ENCODE peak calls at places on chromosomes 12 and 14, in five cellular contexts. One of them, this sample, is unnamed.

GRCh38 chr14:21068521-21069387 is 1.4 kb upstream of the ARHGEF40 start:
- DNase-seq in HCT116: peak; percentile 36
- DNase-seq in A549: peak; percentile 73
- DNase-seq in esophagus squamous epithelium: no peak
- DNase-seq in heart left ventricle: no peak
- DNase-seq in this sample: peak; percentile 75

GRCh38 chr12:2395352-2395977 is 342.7 kb downstream of the CACNA1C start:
- DNase-seq in HCT116: peak; percentile 40
- DNase-seq in A549: peak; percentile 52
- DNase-seq in esophagus squamous epithelium: no peak
- DNase-seq in heart left ventricle: peak; percentile 73
- DNase-seq in this sample: no peak

GRCh38 chr14:100292776-100293461 is 13.3 kb downstream of the SLC25A29 start:
- DNase-seq in HCT116: no peak
- DNase-seq in A549: no peak
- DNase-seq in esophagus squamous epithelium: no peak
- DNase-seq in heart left ventricle: peak; percentile 60
- DNase-seq in this sample: peak; percentile 19

GRCh38 chr14:73797540-73797925 is 54.1 kb upstream of the PTGR2 start:
- DNase-seq in HCT116: no peak
- DNase-seq in A549: no peak
- DNase-seq in esophagus squamous epithelium: no peak
- DNase-seq in heart left ventricle: no peak
- DNase-seq in this sample: no peak

GRCh38 chr12:5577239-5577638 is 145.3 kb downstream of the NTF3 start:
- DNase-seq in HCT116: no peak
- DNase-seq in A549: no peak
- DNase-seq in esophagus squamous epithelium: no peak
- DNase-seq in heart left ventricle: no peak
- DNase-seq in this sample: no peak

GRCh38 chr12:132238487-132239248 is 90.7 kb downstream of the GALNT9 start:
- DNase-seq in HCT116: no peak
- DNase-seq in A549: no peak
- DNase-seq in esophagus squamous epithelium: no peak
- DNase-seq in heart left ventricle: peak; percentile 1
- DNase-seq in this sample: no peak

GRCh38 chr14:36254020-36254614 is 66.3 kb downstream of the MBIP start:
- DNase-seq in HCT116: no peak
- DNase-seq in A549: no peak
- DNase-seq in esophagus squamous epithelium: no peak
- DNase-seq in heart left ventricle: no peak
- DNase-seq in this sample: no peak

GRCh38 chr12:67067453-67068203 is 201.5 kb upstream of the CAND1 start:
- DNase-seq in HCT116: no peak
- DNase-seq in A549: no peak
- DNase-seq in esophagus squamous epithelium: no peak
- DNase-seq in heart left ventricle: no peak
- DNase-seq in this sample: no peak

GRCh38 chr12:50725011-50725899 is 38.6 kb upstream of the ATF1 start:
- DNase-seq in HCT116: no peak
- DNase-seq in A549: no peak
- DNase-seq in esophagus squamous epithelium: no peak
- DNase-seq in heart left ventricle: no peak
- DNase-seq in this sample: no peak

GRCh38 chr14:64566651-64567122 is 16.9 kb downstream of the PPP1R36 start:
- DNase-seq in HCT116: no peak
- DNase-seq in A549: no peak
- DNase-seq in esophagus squamous epithelium: no peak
- DNase-seq in heart left ventricle: no peak
- DNase-seq in this sample: no peak

GRCh38 chr12:83753205-83753604 is 1066.5 kb downstream of the TMTC2 start:
- DNase-seq in HCT116: no peak
- DNase-seq in A549: no peak
- DNase-seq in esophagus squamous epithelium: no peak
- DNase-seq in heart left ventricle: no peak
- DNase-seq in this sample: no peak

GRCh38 chr12:108612788-108613282 is 15.0 kb upstream of the TMEM119 start:
- DNase-seq in HCT116: peak; percentile 24
- DNase-seq in A549: no peak
- DNase-seq in esophagus squamous epithelium: no peak
- DNase-seq in heart left ventricle: no peak
- DNase-seq in this sample: no peak

GRCh38 chr14:75168586-75169335 is 7.7 kb downstream of the TMED10 start:
- DNase-seq in HCT116: no peak
- DNase-seq in A549: no peak
- DNase-seq in esophagus squamous epithelium: no peak
- DNase-seq in heart left ventricle: no peak
- DNase-seq in this sample: no peak

DNA sequence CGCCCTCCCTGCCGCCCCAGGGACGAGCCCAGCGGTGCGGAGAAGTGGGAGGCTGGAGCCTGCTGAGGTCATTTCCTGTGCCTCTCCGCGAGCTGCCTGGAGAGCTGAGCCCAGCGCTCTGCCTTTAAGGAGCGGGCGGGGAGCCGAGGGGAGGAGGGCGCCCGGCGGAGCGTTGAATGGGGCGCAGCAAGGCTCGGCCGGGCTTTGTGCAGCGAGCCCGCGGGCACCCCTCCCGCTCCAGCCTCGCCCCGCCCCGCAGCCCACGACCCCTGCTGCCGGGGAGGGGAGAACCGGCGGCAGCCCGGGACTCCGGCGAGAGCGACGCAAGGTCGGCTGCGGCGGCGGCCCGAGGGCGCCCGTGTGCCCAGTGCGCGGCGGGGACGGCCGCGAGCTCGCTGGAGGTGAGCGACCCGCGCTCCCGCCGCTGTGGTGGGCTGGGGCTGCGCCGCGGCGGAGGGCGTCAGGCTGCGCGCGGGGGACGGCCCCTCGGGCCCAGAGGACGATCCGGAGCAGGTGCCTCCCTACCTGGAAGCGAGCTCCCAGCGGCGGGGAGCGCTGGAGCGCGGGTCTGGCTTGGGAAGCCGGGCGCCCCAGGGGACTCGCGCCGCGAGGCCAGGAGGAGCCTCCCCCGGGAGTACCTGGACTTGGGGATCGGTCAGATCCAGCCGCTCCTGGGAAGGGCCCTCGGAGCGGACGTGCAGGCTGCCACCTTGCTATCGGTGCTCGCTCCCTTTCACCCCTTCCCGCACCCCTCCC is at the start of gene PLEKHH1:
- DNase-seq in HCT116: peak; percentile 47
- DNase-seq in A549: peak; percentile 87
- DNase-seq in esophagus squamous epithelium: no peak
- DNase-seq in heart left ventricle: peak; percentile 89
- DNase-seq in this sample: peak; percentile 59
- TF ChIP-seq POLR2A in HCT116: peak; percentile 89
- TF ChIP-seq POLR2A in A549: peak; percentile 82
- TF ChIP-seq POLR2A in esophagus squamous epithelium: peak; percentile 55
- TF ChIP-seq POLR2A in heart left ventricle: peak; percentile 59
- TF ChIP-seq POLR2A in this sample: peak; percentile 44

GRCh38 chr12:65875635-65876034 is 51.4 kb downstream of the HMGA2 start:
- DNase-seq in HCT116: no peak
- DNase-seq in A549: no peak
- DNase-seq in esophagus squamous epithelium: no peak
- DNase-seq in heart left ventricle: no peak
- DNase-seq in this sample: peak; percentile 39

GRCh38 chr12:65879878-65880277 is 55.6 kb downstream of the HMGA2 start:
- DNase-seq in HCT116: no peak
- DNase-seq in A549: no peak
- DNase-seq in esophagus squamous epithelium: no peak
- DNase-seq in heart left ventricle: no peak
- DNase-seq in this sample: no peak

GRCh38 chr12:65876898-65877721 is 52.8 kb downstream of the HMGA2 start:
- DNase-seq in HCT116: no peak
- DNase-seq in A549: no peak
- DNase-seq in esophagus squamous epithelium: no peak
- DNase-seq in heart left ventricle: no peak
- DNase-seq in this sample: no peak

GRCh38 chr12:65878540-65878939 is 54.3 kb downstream of the HMGA2 start:
- DNase-seq in HCT116: no peak
- DNase-seq in A549: no peak
- DNase-seq in esophagus squamous epithelium: no peak
- DNase-seq in heart left ventricle: no peak
- DNase-seq in this sample: no peak

GRCh38 chr12:65877836-65878235 is 53.6 kb downstream of the HMGA2 start:
- DNase-seq in HCT116: no peak
- DNase-seq in A549: no peak
- DNase-seq in esophagus squamous epithelium: no peak
- DNase-seq in heart left ventricle: no peak
- DNase-seq in this sample: no peak
- H3K4me1 ChIP-seq in HCT116: peaks cover 96% of the 10 kb centered on the region
- H3K4me1 ChIP-seq in A549: no peaks in the 10 kb centered on the region
- H3K4me1 ChIP-seq in esophagus squamous epithelium: peaks cover 9% of the 10 kb centered on the region
- H3K4me1 ChIP-seq in heart left ventricle: peaks cover 8% of the 10 kb centered on the region
- H3K4me1 ChIP-seq in this sample: no peaks in the 10 kb centered on the region

GRCh38 chr12:123617144-123617543 is 15.2 kb downstream of the DDX55 start:
- DNase-seq in HCT116: no peak
- DNase-seq in A549: no peak
- DNase-seq in esophagus squamous epithelium: no peak
- DNase-seq in heart left ventricle: no peak
- DNase-seq in this sample: no peak

GRCh38 chr12:123621101-123621500 is 12.4 kb downstream of the EIF2B1 start:
- DNase-seq in HCT116: no peak
- DNase-seq in A549: no peak
- DNase-seq in esophagus squamous epithelium: no peak
- DNase-seq in heart left ventricle: no peak
- DNase-seq in this sample: no peak

GRCh38 chr12:123617580-123617979 is 15.7 kb downstream of the DDX55 start:
- DNase-seq in HCT116: no peak
- DNase-seq in A549: no peak
- DNase-seq in esophagus squamous epithelium: no peak
- DNase-seq in heart left ventricle: no peak
- DNase-seq in this sample: no peak

GRCh38 chr12:123621619-123622530 is 11.6 kb downstream of the EIF2B1 start:
- DNase-seq in HCT116: no peak
- DNase-seq in A549: no peak
- DNase-seq in esophagus squamous epithelium: no peak
- DNase-seq in heart left ventricle: no peak
- DNase-seq in this sample: no peak
- TF ChIP-seq POLR2A in HCT116: no peak
- TF ChIP-seq POLR2A in A549: no peak
- TF ChIP-seq POLR2A in esophagus squamous epithelium: no peak
- TF ChIP-seq POLR2A in heart left ventricle: no peak
- TF ChIP-seq POLR2A in this sample: no peak

GRCh38 chr12:69262264-69262974 is 23.1 kb downstream of the CPSF6 start:
- DNase-seq in HCT116: no peak
- DNase-seq in A549: no peak
- DNase-seq in esophagus squamous epithelium: no peak
- DNase-seq in heart left ventricle: no peak
- DNase-seq in this sample: no peak
- H3K4me1 ChIP-seq in HCT116: no peaks in the 10 kb centered on the region
- H3K4me1 ChIP-seq in A549: peaks cover 19% of the 10 kb centered on the region
- H3K4me1 ChIP-seq in esophagus squamous epithelium: no peaks in the 10 kb centered on the region
- H3K4me1 ChIP-seq in heart left ventricle: no peaks in the 10 kb centered on the region
- H3K4me1 ChIP-seq in this sample: no peaks in the 10 kb centered on the region

This sample was measured in uterus.